ENCODE peak calls at places on chromosomes 16 and 17, in seven cellular contexts. Q is IMR-90, S is head of caudate nucleus, Y is Calu3, C is fibroblast of pulmonary artery, W is HS-27A, D is psoas muscle. F is an unnamed sample.

GRCh38 chr16:74874912-74875311 is 100.3 kb upstream of the FA2H start:
- DNase-seq in Q (no peak), S (no peak), Y (peak), C (no peak), W (no peak), D (no peak), F (no peak)

GRCh38 chr16:70638814-70639792 is 7.3 kb upstream of the IL34 start:
- DNase-seq in Q (peak), S (no peak), Y (no peak), C (peak), W (no peak), D (no peak), F (peak)

GRCh38 chr17:3984719-3985444 is 20.6 kb upstream of the ATP2A3 start:
- DNase-seq in Q (no peak), S (no peak), Y (no peak), C (no peak), W (no peak), D (no peak), F (peak)

GRCh38 chr17:50956750-50957523 is 90.8 kb upstream of the TOB1 start:
- DNase-seq in Q (peak), S (peak), Y (peak), C (peak), W (no peak), D (peak), F (peak)

GRCh38 chr17:214881-215331 is 33.5 kb upstream of the DOC2B start:
- DNase-seq in Q (no peak), S (no peak), Y (no peak), C (no peak), W (no peak), D (peak), F (no peak)

GRCh38 chr17:66944365-66945203 is 19.9 kb upstream of the CACNG4 start:
- DNase-seq in Q (peak), S (no peak), Y (peak), C (peak), W (no peak), D (no peak), F (no peak)

GRCh38 chr16:87216824-87217205 is 100.4 kb downstream of the C16orf95 start:
- DNase-seq in Q (no peak), S (no peak), Y (no peak), C (no peak), W (no peak), D (no peak), F (no peak)

GRCh38 chr16:29738514-29738913 is 7.3 kb downstream of the C16orf54 start:
- DNase-seq in Q (no peak), S (no peak), Y (peak), C (no peak), W (no peak), D (no peak), F (no peak)